ENCODE peak calls at places on chromosome 22, in four cellular contexts. One of them, this sample, is unnamed.

GRCh38 chr22:17284917-17285316 is 65.7 kb upstream of the ADA2 start:
- DNase-seq in HepG2: no peak
- DNase-seq in SK-N-SH: no peak
- DNase-seq in K562: no peak
- DNase-seq in this sample: no peak

GRCh38 chr22:33073989-33074391 is 15.8 kb upstream of the SYN3 start:
- DNase-seq in HepG2: no peak
- DNase-seq in SK-N-SH: no peak
- DNase-seq in K562: no peak
- DNase-seq in this sample: no peak

GRCh38 chr22:27032121-27032761 is 374.9 kb downstream of the MIAT start:
- DNase-seq in HepG2: no peak
- DNase-seq in SK-N-SH: peak; percentile 85
- DNase-seq in K562: peak; percentile 5
- DNase-seq in this sample: no peak

GRCh38 chr22:42062506-42063190 is 8.0 kb downstream of the NAGA start:
- DNase-seq in HepG2: no peak
- DNase-seq in SK-N-SH: no peak
- DNase-seq in K562: no peak
- DNase-seq in this sample: no peak

GRCh38 chr22:20388200-20388599 is 5.8 kb upstream of the ZNF74 start:
- DNase-seq in HepG2: no peak
- DNase-seq in SK-N-SH: no peak
- DNase-seq in K562: peak; percentile 17
- DNase-seq in this sample: no peak

GRCh38 chr22:46352691-46353386 is 17.3 kb downstream of the TRMU start:
- DNase-seq in HepG2: no peak
- DNase-seq in SK-N-SH: no peak
- DNase-seq in K562: no peak
- DNase-seq in this sample: no peak

GRCh38 chr22:45476814-45477213 is 25.9 kb upstream of the FBLN1 start:
- DNase-seq in HepG2: peak; percentile 39
- DNase-seq in SK-N-SH: no peak
- DNase-seq in K562: no peak
- DNase-seq in this sample: no peak

GRCh38 chr22:19843857-19844422 is 10.7 kb downstream of the GNB1L start:
- DNase-seq in HepG2: no peak
- DNase-seq in SK-N-SH: no peak
- DNase-seq in K562: peak; percentile 21
- DNase-seq in this sample: no peak

DNA sequence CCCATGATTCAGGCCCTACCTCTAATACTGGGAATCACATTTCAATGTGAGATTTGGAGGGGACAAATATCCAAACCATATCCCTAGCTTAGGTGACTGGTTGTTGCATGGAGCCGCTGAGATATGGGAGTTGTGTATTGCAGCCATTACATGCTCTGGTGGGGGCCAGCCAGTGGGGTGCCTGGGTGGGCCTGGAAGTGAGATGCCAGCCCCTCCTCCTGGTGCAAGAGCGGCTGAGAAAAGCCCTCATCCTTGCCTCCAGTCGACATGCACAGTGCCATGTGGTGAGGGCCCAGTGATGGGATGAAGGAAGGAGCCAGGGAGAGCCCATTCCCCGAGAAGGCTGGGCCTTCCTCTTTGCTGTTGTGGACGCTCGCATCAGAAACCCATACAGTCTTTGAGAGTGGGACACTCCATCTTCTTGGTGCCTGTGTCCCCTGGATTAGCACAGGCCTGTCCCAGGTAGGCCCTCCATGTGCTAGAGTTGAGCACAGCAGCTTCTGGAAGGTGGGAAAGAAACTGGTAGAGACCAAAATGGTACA is 1043.0 kb downstream of the TBC1D22A start:
- DNase-seq in HepG2: no peak
- DNase-seq in SK-N-SH: no peak
- DNase-seq in K562: no peak
- DNase-seq in this sample: no peak
- TF ChIP-seq ELF1 in HepG2: no peak
- TF ChIP-seq ELF1 in SK-N-SH: no peak
- TF ChIP-seq ELF1 in K562: no peak
- TF ChIP-seq ELF1 in this sample: no peak

GRCh38 chr22:44247346-44247745 is 65.4 kb downstream of the SHISAL1 start:
- DNase-seq in HepG2: no peak
- DNase-seq in SK-N-SH: no peak
- DNase-seq in K562: no peak
- DNase-seq in this sample: no peak
- TF ChIP-seq JUND in HepG2: no peak
- TF ChIP-seq JUND in SK-N-SH: no peak
- TF ChIP-seq JUND in K562: no peak
- TF ChIP-seq JUND in this sample: no peak

DNA sequence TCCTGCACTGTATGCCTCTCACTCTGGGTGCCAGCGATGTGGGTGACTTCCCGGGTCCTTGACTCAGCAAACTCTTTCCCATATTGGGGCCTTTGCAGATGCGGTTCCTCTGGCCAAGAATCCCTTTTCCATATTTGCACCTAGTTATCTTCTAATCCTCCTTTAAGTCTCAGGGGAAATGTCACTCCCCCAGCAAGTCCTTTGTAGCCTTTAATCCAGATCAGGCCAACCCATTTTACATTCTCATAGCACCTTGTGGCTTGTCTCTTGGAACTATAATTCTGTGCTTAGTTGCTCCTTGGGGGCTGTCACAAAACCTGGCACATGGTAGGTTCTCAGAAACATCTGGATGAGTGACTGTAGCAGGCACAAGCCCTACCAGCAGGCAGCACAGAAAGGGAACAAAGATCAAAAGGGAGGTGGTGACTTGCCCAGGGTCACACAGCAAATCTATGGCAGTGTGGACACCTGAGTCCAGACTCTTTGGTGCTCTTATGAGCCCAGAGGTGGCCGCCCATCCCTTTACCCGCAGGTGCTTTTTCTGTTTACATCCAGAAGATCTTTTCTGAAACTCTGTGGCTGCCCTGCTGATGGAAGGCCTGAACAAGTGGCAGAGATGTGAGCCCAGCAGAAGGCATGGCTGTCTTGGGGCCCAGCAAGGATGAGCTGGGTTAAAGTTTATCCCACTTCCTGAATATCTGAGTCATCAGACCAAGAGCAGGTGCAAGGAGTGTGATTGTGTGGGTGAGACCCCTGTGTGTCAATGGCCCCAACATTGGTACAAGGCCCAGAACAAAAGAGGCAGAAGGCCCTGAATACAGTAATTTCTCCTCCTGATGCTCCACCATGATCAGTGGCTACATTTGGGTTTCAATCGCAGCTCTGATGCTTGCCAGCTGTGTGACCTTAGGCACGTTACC is 78.6 kb upstream of the GRK3 start:
- DNase-seq in HepG2: no peak
- DNase-seq in SK-N-SH: no peak
- DNase-seq in K562: no peak
- DNase-seq in this sample: no peak
- TF ChIP-seq ELF1 in HepG2: no peak
- TF ChIP-seq ELF1 in SK-N-SH: no peak
- TF ChIP-seq ELF1 in K562: no peak
- TF ChIP-seq ELF1 in this sample: no peak

DNA sequence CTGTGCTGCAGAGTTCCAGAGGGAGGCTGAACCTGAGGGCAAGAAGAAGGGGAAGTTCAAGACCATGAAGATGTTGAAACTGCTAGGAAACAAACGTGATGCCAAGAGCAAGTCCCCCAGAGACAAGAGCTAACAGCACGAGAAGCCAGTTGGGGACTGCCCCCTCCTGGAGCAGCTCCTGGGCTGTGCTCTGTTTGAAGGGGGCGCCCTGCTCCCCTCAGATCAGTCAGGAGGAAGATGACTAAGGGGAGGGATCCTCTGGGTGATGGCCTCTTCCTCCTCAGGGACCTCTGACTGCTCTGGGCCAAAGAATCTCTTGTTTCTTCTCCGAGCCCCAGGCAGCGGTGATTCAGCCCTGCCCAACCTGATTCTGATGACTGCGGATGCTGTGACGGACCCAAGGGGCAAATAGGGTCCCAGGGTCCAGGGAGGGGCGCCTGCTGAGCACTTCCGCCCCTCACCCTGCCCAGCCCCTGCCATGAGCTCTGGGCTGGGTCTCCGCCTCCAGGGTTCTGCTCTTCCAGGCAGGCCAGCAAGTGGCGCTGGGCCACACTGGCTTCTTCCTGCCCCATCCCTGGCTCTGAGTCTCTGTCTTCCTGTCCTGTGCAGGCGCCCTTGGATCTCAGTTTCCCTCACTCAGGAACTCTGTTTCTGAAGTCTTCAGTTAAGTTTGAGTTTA is 12.6 kb downstream of the C22orf23 start:
- DNase-seq in HepG2: no peak
- DNase-seq in SK-N-SH: no peak
- DNase-seq in K562: no peak
- DNase-seq in this sample: no peak
- TF ChIP-seq JUND in HepG2: no peak
- TF ChIP-seq JUND in SK-N-SH: no peak
- TF ChIP-seq JUND in K562: no peak
- TF ChIP-seq JUND in this sample: no peak

GRCh38 chr22:31956360-31956759 is 12.0 kb downstream of the YWHAH start:
- DNase-seq in HepG2: no peak
- DNase-seq in SK-N-SH: no peak
- DNase-seq in K562: no peak
- DNase-seq in this sample: no peak
- TF ChIP-seq ELF1 in HepG2: no peak
- TF ChIP-seq ELF1 in SK-N-SH: no peak
- TF ChIP-seq ELF1 in K562: no peak
- TF ChIP-seq ELF1 in this sample: no peak

GRCh38 chr22:23164091-23164490 is 16.2 kb upstream of the BCR start:
- DNase-seq in HepG2: no peak
- DNase-seq in SK-N-SH: no peak
- DNase-seq in K562: no peak
- DNase-seq in this sample: no peak

GRCh38 chr22:23161029-23161428 is 15.8 kb downstream of the RAB36 start:
- DNase-seq in HepG2: no peak
- DNase-seq in SK-N-SH: no peak
- DNase-seq in K562: no peak
- DNase-seq in this sample: no peak

GRCh38 chr22:23161574-23161973 is 16.3 kb downstream of the RAB36 start:
- DNase-seq in HepG2: no peak
- DNase-seq in SK-N-SH: no peak
- DNase-seq in K562: no peak
- DNase-seq in this sample: no peak

GRCh38 chr22:23166038-23166831 is 14.1 kb upstream of the BCR start:
- DNase-seq in HepG2: no peak
- DNase-seq in SK-N-SH: no peak
- DNase-seq in K562: no peak
- DNase-seq in this sample: no peak

GRCh38 chr22:23163665-23164064 is 16.6 kb upstream of the BCR start:
- DNase-seq in HepG2: no peak
- DNase-seq in SK-N-SH: no peak
- DNase-seq in K562: no peak
- DNase-seq in this sample: no peak
- TF ChIP-seq JUND in HepG2: no peak
- TF ChIP-seq JUND in SK-N-SH: no peak
- TF ChIP-seq JUND in K562: no peak
- TF ChIP-seq JUND in this sample: no peak

GRCh38 chr22:29740216-29740615 is 20.4 kb downstream of the CABP7 start:
- DNase-seq in HepG2: no peak
- DNase-seq in SK-N-SH: no peak
- DNase-seq in K562: no peak
- DNase-seq in this sample: no peak
- TF ChIP-seq ELF1 in HepG2: no peak
- TF ChIP-seq ELF1 in SK-N-SH: no peak
- TF ChIP-seq ELF1 in K562: no peak
- TF ChIP-seq ELF1 in this sample: no peak

GRCh38 chr22:35866646-35867045 is 149.0 kb downstream of the APOL5 start:
- DNase-seq in HepG2: no peak
- DNase-seq in SK-N-SH: no peak
- DNase-seq in K562: no peak
- DNase-seq in this sample: no peak
- TF ChIP-seq JUND in HepG2: no peak
- TF ChIP-seq JUND in SK-N-SH: no peak
- TF ChIP-seq JUND in K562: no peak
- TF ChIP-seq JUND in this sample: no peak

DNA sequence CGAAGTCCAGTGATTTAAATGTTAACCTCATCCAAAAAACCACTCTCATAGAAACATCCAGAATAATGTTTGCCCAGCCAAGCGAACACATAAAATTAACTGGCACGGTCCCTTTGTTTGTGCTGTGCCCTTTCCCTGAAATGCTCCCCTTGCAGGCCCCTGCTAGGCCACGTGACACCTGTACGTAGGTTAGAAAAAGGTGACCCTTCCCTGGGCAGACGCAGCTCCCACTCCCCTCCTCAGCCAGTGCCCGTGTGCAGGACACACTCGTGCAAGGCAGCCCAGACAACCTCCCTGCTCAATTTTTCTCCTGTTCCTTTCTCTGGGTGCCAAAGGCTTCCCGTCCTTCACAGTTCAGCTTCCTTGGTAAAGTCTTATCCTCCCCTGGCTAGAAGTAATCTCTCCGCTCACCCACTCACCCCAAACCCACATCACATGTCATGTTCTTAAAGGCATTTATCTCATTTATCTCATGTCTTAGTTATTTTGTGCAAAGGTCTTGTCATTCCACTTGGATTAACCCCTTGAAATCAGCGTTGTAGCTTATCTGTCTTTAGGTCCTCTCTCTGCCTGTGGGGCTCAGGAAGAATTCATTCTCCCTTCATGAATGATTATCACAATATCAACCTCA is 20.7 kb downstream of the FAM83F start:
- DNase-seq in HepG2: no peak
- DNase-seq in SK-N-SH: no peak
- DNase-seq in K562: no peak
- DNase-seq in this sample: no peak
- TF ChIP-seq ELF1 in HepG2: no peak
- TF ChIP-seq ELF1 in SK-N-SH: no peak
- TF ChIP-seq ELF1 in K562: no peak
- TF ChIP-seq ELF1 in this sample: no peak